ENCODE peak calls at places on chromosomes 7 and 10, in seven cellular contexts. L is upper lobe of right lung, C is heart right ventricle, K is choroid plexus epithelial cell, S is epithelial cell of esophagus, H is gastrocnemius medialis, A is Caco-2. Y is an unnamed sample.

GRCh38 chr7:4017785-4018184 is 664.3 kb upstream of the FOXK1 start:
- DNase-seq in S (no peak), L (no peak), H (no peak), K (no peak), C (no peak), A (no peak), Y (no peak)

GRCh38 chr7:117872565-117873055 is 631 bp downstream of the CTTNBP2 start:
- DNase-seq in K (peak), A (peak), H (no peak), S (peak), C (peak), L (no peak), Y (no peak)

GRCh38 chr10:110610308-110610774 is 33.8 kb upstream of the RBM20 start:
- DNase-seq in A (peak), K (peak), L (no peak), S (peak), C (no peak), H (peak), Y (no peak)

GRCh38 chr7:15778191-15778590 is 91.7 kb upstream of the MEOX2 start:
- DNase-seq in C (no peak), A (no peak), L (no peak), H (no peak), S (no peak), K (no peak), Y (no peak)

GRCh38 chr10:12048547-12048946 is 5.9 kb upstream of the UPF2 start:
- DNase-seq in C (no peak), K (no peak), H (no peak), S (no peak), A (no peak), L (peak), Y (no peak)

GRCh38 chr10:132974249-132974796 is 32.0 kb upstream of the CFAP46 start:
- DNase-seq in K (no peak), H (peak), A (no peak), C (no peak), L (no peak), S (no peak), Y (no peak)

GRCh38 chr10:3482200-3482993 is 302.6 kb downstream of the KLF6 start:
- DNase-seq in L (peak), H (peak), S (peak), K (peak), A (peak), C (no peak), Y (peak)

GRCh38 chr10:132699411-132700167 is 86.4 kb downstream of the NKX6-2 start:
- DNase-seq in L (peak), H (no peak), K (no peak), S (no peak), A (peak), C (peak), Y (no peak)

GRCh38 chr10:72108811-72109618 is 20.7 kb upstream of the SPOCK2 start:
- DNase-seq in H (no peak), K (no peak), L (no peak), A (no peak), S (peak), C (no peak), Y (no peak)

GRCh38 chr10:124220547-124220946 is 127.1 kb upstream of the CHST15 start:
- DNase-seq in S (no peak), L (no peak), H (no peak), C (no peak), A (no peak), K (no peak), Y (no peak)

GRCh38 chr10:51010977-51011376 is 63.3 kb upstream of the PRKG1 start:
- DNase-seq in C (no peak), S (peak), K (peak), L (no peak), H (no peak), A (no peak), Y (no peak)

GRCh38 chr7:4010206-4010605 is 671.9 kb upstream of the FOXK1 start:
- DNase-seq in A (no peak), K (no peak), H (no peak), L (no peak), C (no peak), S (no peak), Y (no peak)

GRCh38 chr10:72691470-72692056 is 380 bp upstream of the MCU start:
- DNase-seq in A (peak), L (no peak), S (no peak), H (no peak), C (no peak), K (peak), Y (no peak)

GRCh38 chr7:408651-409343 is 110.8 kb downstream of the PDGFA start:
- DNase-seq in L (peak), K (no peak), A (peak), H (no peak), S (no peak), C (no peak), Y (no peak)

GRCh38 chr7:16028651-16029050 is 342.2 kb upstream of the MEOX2 start:
- DNase-seq in C (no peak), L (no peak), S (no peak), K (no peak), A (no peak), H (no peak), Y (no peak)

GRCh38 chr10:22740180-22740579 is 25.8 kb upstream of the PIP4K2A start:
- DNase-seq in A (no peak), S (no peak), K (peak), H (no peak), L (no peak), C (no peak), Y (no peak)

GRCh38 chr10:111756541-111757061 is 427.0 kb downstream of the GPAM start:
- DNase-seq in S (peak), H (peak), K (peak), C (no peak), A (peak), L (no peak), Y (peak)
- TF ChIP-seq CTCF in S (peak), H (no peak), K (peak), C (peak), A (peak), L (peak), Y (peak)

DNA sequence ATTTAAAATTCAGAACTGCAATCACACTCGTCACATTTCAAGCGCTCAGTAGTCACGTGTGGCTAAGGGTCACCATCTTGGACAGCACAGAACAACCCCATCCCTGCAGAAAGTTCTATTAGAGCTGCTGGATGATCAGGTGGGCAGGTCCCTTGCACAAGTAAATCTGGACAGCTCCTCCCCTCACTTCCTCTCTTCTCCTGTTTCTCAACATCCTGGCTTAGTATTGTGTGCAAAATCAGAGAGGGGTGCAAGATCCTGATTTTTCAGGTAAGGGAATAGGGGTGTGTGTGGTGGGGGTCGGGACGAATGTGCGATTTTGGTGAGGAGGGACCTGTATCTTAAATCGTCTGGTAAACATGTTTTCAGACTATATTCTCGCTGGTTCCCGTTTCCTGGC is at the start of gene GIMAP4:
- DNase-seq in K (no peak), H (no peak), L (no peak), A (no peak), S (no peak), C (no peak), Y (no peak)
- H3K4me3 ChIP-seq in K (no peak), H (peak), L (peak), A (no peak), S (no peak), C (peak), Y (no peak)

DNA sequence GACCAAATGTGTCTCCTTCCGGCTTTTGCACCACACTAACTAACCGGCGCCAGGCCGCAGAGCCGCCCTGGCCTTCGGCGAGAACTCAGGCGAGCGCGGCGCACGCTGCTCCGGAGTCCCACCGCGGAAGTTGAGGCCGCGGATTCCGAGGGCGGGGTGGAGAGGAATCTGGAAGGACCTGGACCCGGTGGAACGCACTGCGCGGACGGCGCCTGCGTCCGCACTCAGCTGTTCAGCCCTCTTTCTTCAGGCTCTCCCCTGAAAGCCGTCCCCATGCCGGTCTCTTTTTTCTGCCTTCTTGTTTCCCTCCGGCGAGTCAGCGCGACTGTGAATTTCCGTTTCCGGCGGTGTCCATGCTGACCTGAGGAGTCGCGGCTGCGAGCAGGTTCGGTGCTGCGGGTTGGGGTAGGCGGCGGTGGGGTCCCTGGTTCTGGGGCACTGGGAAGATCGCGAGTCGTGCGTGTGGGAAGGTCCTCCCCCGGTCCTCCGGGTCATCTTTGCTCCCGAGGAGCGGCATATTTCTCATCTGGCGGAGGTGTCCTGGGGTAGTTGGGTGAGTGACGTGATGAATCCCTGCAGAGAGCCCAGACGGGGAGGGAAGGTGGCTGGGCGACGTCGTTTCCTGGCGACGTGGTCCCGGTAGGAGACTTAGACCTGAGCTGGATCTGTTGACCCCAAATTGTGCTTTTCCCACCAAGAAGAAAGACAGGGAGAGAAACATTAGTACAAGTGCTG is at the start of gene BMS1:
- DNase-seq in S (peak), K (peak), L (peak), C (peak), H (peak), A (peak), Y (peak)
- TF ChIP-seq CTCF in S (no peak), K (no peak), L (no peak), C (no peak), H (no peak), A (no peak), Y (no peak)

GRCh38 chr10:88395677-88396076 is 187.4 kb downstream of the RNLS start:
- DNase-seq in H (no peak), C (no peak), K (peak), L (no peak), A (no peak), S (peak), Y (no peak)

GRCh38 chr10:88401671-88402347 is 181.3 kb downstream of the RNLS start:
- DNase-seq in A (no peak), C (no peak), L (no peak), S (peak), H (no peak), K (peak), Y (no peak)

GRCh38 chr10:88404133-88404532 is 179.0 kb downstream of the RNLS start:
- DNase-seq in H (no peak), A (no peak), S (no peak), K (no peak), L (no peak), C (no peak), Y (no peak)

GRCh38 chr10:88399240-88399639 is 183.9 kb downstream of the RNLS start:
- DNase-seq in C (no peak), S (no peak), H (no peak), K (no peak), A (no peak), L (no peak), Y (no peak)
- H3K4me3 ChIP-seq in C (no peak), S (no peak), H (no peak), K (no peak), A (no peak), L (no peak), Y (no peak)

DNA sequence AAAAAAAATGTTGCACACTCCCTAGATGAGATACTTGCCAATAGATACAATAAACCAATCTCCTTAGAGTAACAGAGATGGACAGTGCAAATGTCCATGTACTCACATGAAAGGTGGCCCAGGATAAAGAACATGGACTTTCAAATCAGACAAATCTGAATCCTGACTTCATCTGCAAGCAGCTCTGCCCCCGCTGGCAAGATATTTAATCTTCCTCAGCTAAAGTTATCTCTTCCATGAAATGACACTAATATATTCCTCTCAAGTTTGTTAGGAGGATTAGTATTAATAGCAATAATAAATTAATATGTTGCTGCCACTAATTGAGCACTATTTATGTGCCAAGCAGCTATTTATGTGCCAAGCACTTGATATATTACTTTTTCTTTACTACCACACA is 148.6 kb upstream of the YAE1 start:
- DNase-seq in L (no peak), K (peak), C (no peak), A (no peak), S (no peak), H (no peak), Y (no peak)
- TF ChIP-seq CTCF in L (no peak), K (peak), C (no peak), A (no peak), S (no peak), H (no peak), Y (no peak)

DNA sequence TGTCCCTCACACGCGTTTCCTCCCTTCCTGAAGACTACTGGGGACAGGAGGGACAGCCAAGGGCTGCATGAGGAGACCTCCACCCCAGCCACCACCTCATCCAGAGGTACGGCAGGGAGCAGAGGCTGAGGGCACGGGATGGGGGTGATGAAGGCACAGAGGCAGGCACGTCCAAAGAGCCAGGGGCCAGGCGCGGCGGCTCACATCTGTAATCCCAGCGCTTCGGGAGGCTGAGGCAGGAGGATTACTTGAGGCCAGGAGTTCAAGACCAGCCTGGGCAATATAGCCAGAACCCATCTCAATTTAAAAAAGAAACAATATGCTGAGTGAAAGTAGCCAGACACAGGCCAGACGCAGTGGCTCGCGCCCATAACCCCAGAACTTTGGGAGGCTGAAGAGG is 3.3 kb downstream of the MICALL2 start:
- DNase-seq in A (no peak), S (no peak), K (no peak), C (no peak), L (no peak), H (no peak), Y (no peak)
- H3K4me3 ChIP-seq in A (no peak), S (no peak), K (no peak), C (no peak), L (peak), H (no peak), Y (peak)

GRCh38 chr10:93821051-93821772 is 63.5 kb downstream of the LGI1 start:
- DNase-seq in S (peak), L (no peak), K (peak), C (no peak), H (no peak), A (no peak), Y (no peak)
- TF ChIP-seq CTCF in S (peak), L (peak), K (peak), C (peak), H (no peak), A (peak), Y (peak)

GRCh38 chr10:84340187-84340586 is 11.8 kb downstream of the CCSER2 start:
- DNase-seq in A (no peak), H (no peak), S (no peak), L (no peak), C (no peak), K (no peak), Y (peak)

GRCh38 chr10:84342584-84342983 is 14.2 kb downstream of the CCSER2 start:
- DNase-seq in L (no peak), C (no peak), A (no peak), H (no peak), S (no peak), K (no peak), Y (no peak)

GRCh38 chr10:84340632-84341537 is 12.5 kb downstream of the CCSER2 start:
- DNase-seq in H (no peak), K (no peak), C (no peak), S (no peak), A (no peak), L (no peak), Y (no peak)

GRCh38 chr10:84341983-84342382 is 13.6 kb downstream of the CCSER2 start:
- DNase-seq in S (no peak), A (no peak), H (no peak), K (no peak), C (no peak), L (no peak), Y (no peak)

GRCh38 chr10:84341538-84341856 is 13.1 kb downstream of the CCSER2 start:
- DNase-seq in L (no peak), C (no peak), H (no peak), K (no peak), S (no peak), A (no peak), Y (no peak)
- H3K4me3 ChIP-seq in L (no peak), C (no peak), H (no peak), K (no peak), S (no peak), A (no peak), Y (no peak)

GRCh38 chr10:29470843-29471482 is 163.8 kb downstream of the SVIL start:
- DNase-seq in K (peak), S (no peak), A (no peak), H (peak), C (no peak), L (no peak), Y (no peak)

GRCh38 chr10:29469481-29470354 is 165.1 kb downstream of the SVIL start:
- DNase-seq in A (no peak), K (no peak), C (no peak), L (no peak), S (no peak), H (peak), Y (no peak)

GRCh38 chr10:29471483-29471859 is 163.3 kb downstream of the SVIL start:
- DNase-seq in C (no peak), A (no peak), S (peak), H (no peak), K (peak), L (no peak), Y (no peak)

GRCh38 chr10:29472268-29473086 is 162.3 kb downstream of the SVIL start:
- DNase-seq in S (no peak), L (no peak), H (peak), A (no peak), C (no peak), K (no peak), Y (no peak)

DNA sequence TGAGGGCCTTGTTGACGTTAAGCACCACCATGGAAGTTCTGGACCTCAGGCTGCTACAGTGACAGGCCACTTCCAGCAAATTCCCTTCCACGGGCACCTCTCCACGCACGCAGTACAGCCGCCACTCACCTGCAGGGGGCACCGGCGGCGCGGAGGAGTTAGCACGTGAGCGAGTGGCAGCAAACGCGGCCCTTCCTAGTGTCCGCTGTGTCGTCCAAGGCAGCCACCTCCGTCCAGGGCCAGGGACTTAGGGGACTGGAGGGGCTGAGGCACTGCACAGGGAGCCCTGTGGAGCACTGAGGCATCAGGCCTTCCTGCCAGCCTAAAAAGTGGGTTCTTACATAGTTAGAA is 164.4 kb downstream of the SVIL start:
- DNase-seq in L (no peak), S (no peak), C (peak), A (no peak), K (peak), H (peak), Y (no peak)
- TF ChIP-seq CTCF in L (peak), S (peak), C (peak), A (peak), K (peak), H (peak), Y (peak)

Y was measured in LNCaP clone FGC.